ENCODE peak calls at places on chromosome 3, in six cellular contexts. K is K562, E is HCT116, P is GM12878, M is HepG2, D is H1. B is an unnamed sample.
A peak's percentile ranks its signal among the peaks of the same experiment; 100 is the strongest.

GRCh38 chr3:126082334-126083137 is 1.4 kb downstream of the SLC41A3 start:
- DNase-seq in K (no peak), E (no peak), P (no peak), M (no peak), D (no peak), B (no peak)

GRCh38 chr3:13890377-13891016 is 10.6 kb upstream of the WNT7A start:
- DNase-seq in K (peak; percentile 80), E (no peak), P (no peak), M (no peak), D (no peak), B (no peak)

GRCh38 chr3:71671176-71671845 is 53.9 kb downstream of the EIF4E3 start:
- DNase-seq in K (no peak), E (no peak), P (no peak), M (no peak), D (no peak), B (no peak)

GRCh38 chr3:76990606-76991005 is 49.3 kb upstream of the ROBO2 start:
- DNase-seq in K (no peak), E (no peak), P (no peak), M (no peak), D (no peak), B (no peak)

GRCh38 chr3:4261411-4261810 is 41.8 kb upstream of the SETMAR start:
- DNase-seq in K (no peak), E (no peak), P (no peak), M (no peak), D (no peak), B (no peak)

GRCh38 chr3:34864011-34864410 is 775.3 kb upstream of the ARPP21 start:
- DNase-seq in K (no peak), E (no peak), P (no peak), M (no peak), D (no peak), B (no peak)

GRCh38 chr3:54955496-54955895 is 27.6 kb upstream of the LRTM1 start:
- DNase-seq in K (no peak), E (no peak), P (no peak), M (no peak), D (no peak), B (no peak)

GRCh38 chr3:45026957-45027356 is 854 bp downstream of the CLEC3B start:
- DNase-seq in K (no peak), E (no peak), P (no peak), M (peak; percentile 4), D (no peak), B (no peak)

GRCh38 chr3:6281662-6282061 is 579.3 kb upstream of the GRM7 start:
- DNase-seq in K (no peak), E (no peak), P (no peak), M (no peak), D (no peak), B (no peak)

GRCh38 chr3:23992051-23992628 is 47.1 kb downstream of the NR1D2 start:
- DNase-seq in K (no peak), E (no peak), P (no peak), M (no peak), D (no peak), B (peak; percentile 55)

GRCh38 chr3:126578702-126579101 is 20.0 kb upstream of the C3orf22 start:
- DNase-seq in K (no peak), E (no peak), P (no peak), M (no peak), D (no peak), B (no peak)

GRCh38 chr3:42101048-42101447 is 9.9 kb downstream of the TRAK1 start:
- DNase-seq in K (no peak), E (no peak), P (no peak), M (peak; percentile 51), D (no peak), B (no peak)

GRCh38 chr3:23071306-23071705 is 131.8 kb upstream of the UBE2E2 start:
- DNase-seq in K (no peak), E (no peak), P (no peak), M (no peak), D (no peak), B (no peak)

GRCh38 chr3:107660316-107660976 is 137.7 kb downstream of the BBX start:
- DNase-seq in K (no peak), E (peak; percentile 19), P (no peak), M (peak; percentile 39), D (no peak), B (peak; percentile 12)

GRCh38 chr3:5022187-5022965 is 43.1 kb downstream of the BHLHE40 start:
- DNase-seq in K (no peak), E (no peak), P (no peak), M (peak; percentile 56), D (no peak), B (no peak)

GRCh38 chr3:49759226-49759625 is 27.1 kb downstream of the IP6K1 start:
- DNase-seq in K (peak; percentile 9), E (no peak), P (no peak), M (no peak), D (no peak), B (no peak)

GRCh38 chr3:49754536-49754935 is 30.8 kb upstream of the GMPPB start:
- DNase-seq in K (no peak), E (no peak), P (no peak), M (no peak), D (no peak), B (no peak)

GRCh38 chr3:49757197-49757596 is 29.1 kb downstream of the IP6K1 start:
- DNase-seq in K (no peak), E (no peak), P (no peak), M (no peak), D (no peak), B (no peak)

GRCh38 chr3:49751501-49751900 is 27.8 kb upstream of the GMPPB start:
- DNase-seq in K (no peak), E (no peak), P (no peak), M (no peak), D (no peak), B (no peak)

GRCh38 chr3:49756036-49756435 is 30.3 kb downstream of the IP6K1 start:
- DNase-seq in K (no peak), E (no peak), P (no peak), M (no peak), D (no peak), B (no peak)
- H4K20me1 ChIP-seq in K (peaks cover 13% of the 10 kb centered on the region), E (peaks cover 8% of the 10 kb centered on the region), P (no peaks in the 10 kb centered on the region), M (peaks cover 4% of the 10 kb centered on the region), D (peaks cover 3% of the 10 kb centered on the region), B (peaks cover 80% of the 10 kb centered on the region)

DNA sequence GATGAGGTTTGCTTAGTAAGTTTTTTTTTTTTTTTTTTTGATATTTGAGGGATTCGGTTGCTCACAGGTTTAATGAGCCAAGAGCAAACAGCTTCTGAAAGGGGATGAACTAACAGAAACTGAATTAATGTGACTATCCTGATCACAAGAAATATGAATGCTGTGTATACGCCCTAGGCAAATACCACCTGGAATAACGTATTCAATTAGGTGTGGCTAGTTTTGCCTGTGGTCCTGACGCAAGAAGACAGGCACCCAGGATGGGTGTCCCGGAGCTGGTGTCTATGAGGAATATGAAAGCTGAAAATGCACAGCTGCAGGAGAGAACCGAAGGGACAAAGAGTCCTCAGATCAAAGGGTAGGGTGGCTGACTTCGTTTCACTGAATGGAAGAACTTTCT is 14.6 kb downstream of the LSG1 start:
- DNase-seq in K (no peak), E (no peak), P (no peak), M (no peak), D (no peak), B (no peak)
- TF ChIP-seq SIN3A in K (no peak), E (no peak), P (no peak), M (no peak), D (no peak), B (no peak)

DNA sequence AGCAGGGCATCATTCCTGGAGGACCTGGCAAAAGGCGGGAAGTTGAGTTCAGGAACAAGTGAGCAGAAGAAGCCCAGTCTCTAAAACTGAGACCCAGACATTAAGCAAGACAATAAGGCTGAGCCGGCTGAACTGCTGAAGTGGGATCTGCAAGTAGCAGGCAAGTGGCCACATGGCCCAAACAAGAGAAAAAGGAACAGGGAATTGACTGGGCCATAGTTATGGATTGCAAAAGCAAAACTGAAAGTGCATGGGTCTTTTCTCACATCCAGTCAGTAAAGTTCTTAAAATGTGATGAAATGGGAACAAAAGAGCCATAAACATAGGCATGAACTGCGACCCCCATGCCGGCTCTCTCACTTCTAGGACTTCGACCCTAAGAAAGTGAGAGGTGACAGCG is 101.2 kb downstream of the SCN11A start:
- DNase-seq in K (no peak), E (no peak), P (no peak), M (no peak), D (no peak), B (no peak)
- H4K20me1 ChIP-seq in K (no peaks in the 10 kb centered on the region), E (no peaks in the 10 kb centered on the region), P (no peaks in the 10 kb centered on the region), M (no peaks in the 10 kb centered on the region), D (no peaks in the 10 kb centered on the region), B (no peaks in the 10 kb centered on the region)

DNA sequence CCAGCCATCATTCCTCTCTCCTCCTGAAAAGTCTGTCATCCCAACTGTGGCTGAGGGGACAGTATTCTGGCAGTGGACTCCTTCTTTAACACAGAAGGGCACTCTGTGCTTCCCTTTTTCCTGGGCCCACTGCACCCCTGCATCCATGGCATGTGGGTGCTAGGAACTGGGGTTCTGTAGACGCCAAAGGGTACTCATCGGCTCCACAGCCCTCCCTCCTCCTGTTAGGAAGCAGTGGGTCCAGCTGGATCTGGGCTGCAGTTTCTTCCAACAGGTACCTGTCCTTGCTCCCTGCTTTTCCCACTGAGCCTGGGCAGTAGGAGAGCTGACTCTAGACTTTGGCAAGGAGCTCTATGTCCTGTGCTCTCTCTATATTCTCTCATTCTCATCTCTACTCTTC is 6.4 kb upstream of the MANF start:
- DNase-seq in K (no peak), E (no peak), P (no peak), M (no peak), D (no peak), B (no peak)
- TF ChIP-seq SIN3A in K (no peak), E (no peak), P (no peak), M (no peak), D (no peak), B (no peak)

GRCh38 chr3:152296990-152297389 is 28.3 kb downstream of the MBNL1 start:
- DNase-seq in K (no peak), E (no peak), P (no peak), M (no peak), D (no peak), B (no peak)

GRCh38 chr3:152300029-152300764 is 31.5 kb downstream of the MBNL1 start:
- DNase-seq in K (no peak), E (no peak), P (no peak), M (no peak), D (no peak), B (no peak)

GRCh38 chr3:152299243-152299976 is 30.7 kb downstream of the MBNL1 start:
- DNase-seq in K (no peak), E (no peak), P (no peak), M (no peak), D (no peak), B (no peak)

GRCh38 chr3:152296382-152296781 is 27.7 kb downstream of the MBNL1 start:
- DNase-seq in K (no peak), E (no peak), P (no peak), M (no peak), D (no peak), B (no peak)

GRCh38 chr3:152298393-152299242 is 29.9 kb downstream of the MBNL1 start:
- DNase-seq in K (peak; percentile 58), E (no peak), P (peak; percentile 74), M (peak; percentile 97), D (no peak), B (peak; percentile 60)
- H4K20me1 ChIP-seq in K (peaks cover 35% of the 10 kb centered on the region), E (peaks cover 9% of the 10 kb centered on the region), P (peaks cover 4% of the 10 kb centered on the region), M (no peaks in the 10 kb centered on the region), D (no peaks in the 10 kb centered on the region), B (peaks cover 46% of the 10 kb centered on the region)